ENCODE peak calls at places on chromosomes 11 and 22, in four cellular contexts. I is prostate gland, U is sigmoid colon, Y is adrenal gland. C is an unnamed sample.

GRCh38 chr11:45879803-45880685 is 5.4 kb upstream of the MAPK8IP1 start:
- DNase-seq in U (no peak), Y (peak; percentile 54), I (no peak), C (no peak)

GRCh38 chr11:111846063-111846462 is 25.3 kb downstream of the ALG9 start:
- DNase-seq in Y (no peak), U (no peak), I (no peak), C (no peak)

GRCh38 chr11:57223601-57224000 is 13.4 kb downstream of the APLNR start:
- DNase-seq in U (no peak), Y (no peak), I (no peak), C (no peak)

GRCh38 chr11:77205467-77206263 is 77.6 kb downstream of the MYO7A start:
- DNase-seq in Y (no peak), I (no peak), U (no peak), C (no peak)

GRCh38 chr11:75816561-75817239 is 1.7 kb downstream of the UVRAG start:
- DNase-seq in Y (no peak), U (no peak), I (no peak), C (no peak)

GRCh38 chr11:84564180-84564866 is 1062.8 kb downstream of the DLG2 start:
- DNase-seq in I (no peak), Y (peak; percentile 23), U (no peak), C (no peak)

GRCh38 chr11:66593303-66593635 is 284 bp downstream of the CCS start:
- DNase-seq in I (no peak), Y (no peak), U (no peak), C (no peak)

GRCh38 chr11:2916892-2917645 is 12.2 kb downstream of the PHLDA2 start:
- DNase-seq in I (no peak), Y (no peak), U (no peak), C (no peak)

GRCh38 chr11:128406365-128406706 is 181.0 kb downstream of the ETS1 start:
- DNase-seq in Y (no peak), U (no peak), I (no peak), C (no peak)

GRCh38 chr11:115522302-115522701 is 18.1 kb upstream of the CADM1 start:
- DNase-seq in U (no peak), I (no peak), Y (no peak), C (no peak)

GRCh38 chr11:83951521-83951920 is 665.4 kb upstream of the CCDC90B start:
- DNase-seq in I (no peak), Y (no peak), U (no peak), C (no peak)

GRCh38 chr11:12552677-12553076 is 121.5 kb upstream of the TEAD1 start:
- DNase-seq in I (no peak), U (peak; percentile 80), Y (no peak), C (no peak)

GRCh38 chr11:1782831-1783724 is 19.4 kb upstream of the CTSD start:
- DNase-seq in U (no peak), Y (no peak), I (no peak), C (peak; percentile 63)

GRCh38 chr11:126150256-126150655 is 61.2 kb downstream of the RPUSD4 start:
- DNase-seq in Y (no peak), U (no peak), I (no peak), C (no peak)

GRCh38 chr11:74932797-74933196 is 16.1 kb downstream of the XRRA1 start:
- DNase-seq in U (no peak), I (no peak), Y (no peak), C (no peak)

GRCh38 chr11:67082071-67082791 is 25.6 kb downstream of the RHOD start:
- DNase-seq in I (no peak), Y (no peak), U (no peak), C (no peak)

GRCh38 chr11:75029836-75030631 is 41.3 kb downstream of the NEU3 start:
- DNase-seq in Y (peak; percentile 57), U (no peak), I (no peak), C (no peak)

GRCh38 chr22:49585695-49586243 is 241.9 kb downstream of the BRD1 start:
- DNase-seq in I (no peak), Y (no peak), U (peak; percentile 37), C (peak; percentile 35)

GRCh38 chr22:44748524-44748923 is 3.9 kb upstream of the ARHGAP8 start:
- DNase-seq in Y (no peak), U (no peak), I (no peak), C (no peak)

GRCh38 chr22:40376149-40376548 is 5.8 kb downstream of the SGSM3 start:
- DNase-seq in U (no peak), I (no peak), Y (no peak), C (peak; percentile 52)

GRCh38 chr11:14783788-14784187 is 108.2 kb downstream of the CYP2R1 start:
- DNase-seq in U (no peak), Y (no peak), I (no peak), C (no peak)

GRCh38 chr22:49807780-49808708 is 19.6 kb downstream of the BRD1 start:
- DNase-seq in U (no peak), I (no peak), Y (no peak), C (peak; percentile 42)

GRCh38 chr11:96187779-96188624 is 155.0 kb downstream of the MAML2 start:
- DNase-seq in I (no peak), Y (peak; percentile 59), U (no peak), C (no peak)

GRCh38 chr22:38300197-38300945 is 16.9 kb downstream of the CSNK1E start:
- DNase-seq in Y (no peak), I (no peak), U (no peak), C (no peak)

GRCh38 chr22:38305481-38306448 is 11.5 kb downstream of the CSNK1E start:
- DNase-seq in I (no peak), U (no peak), Y (no peak), C (peak; percentile 64)

GRCh38 chr22:38304526-38304925 is 12.7 kb downstream of the CSNK1E start:
- DNase-seq in I (no peak), U (no peak), Y (no peak), C (no peak)

GRCh38 chr22:38302906-38303305 is 14.3 kb downstream of the CSNK1E start:
- DNase-seq in Y (no peak), I (no peak), U (no peak), C (no peak)

DNA sequence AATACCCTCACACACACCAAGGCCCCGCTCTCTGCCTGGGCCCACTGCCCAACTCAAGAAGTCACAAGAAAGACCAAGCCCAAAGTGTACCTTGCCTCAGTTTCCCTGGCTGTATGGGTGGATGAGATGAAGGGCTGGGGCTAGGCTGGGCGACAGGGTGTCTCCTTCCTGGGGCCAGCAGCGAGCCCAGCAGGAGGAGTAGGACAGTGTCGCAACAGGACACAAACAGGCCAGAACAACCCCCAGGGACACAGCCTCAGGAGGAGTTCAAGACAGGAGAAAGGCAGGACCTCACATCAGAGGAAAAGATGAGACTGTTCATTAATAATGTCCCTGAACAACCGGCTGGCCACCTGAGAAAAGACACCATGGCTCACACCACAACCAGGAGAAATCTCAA is 13.3 kb downstream of the CSNK1E start:
- DNase-seq in I (no peak), U (no peak), Y (no peak), C (no peak)
- H3K36me3 ChIP-seq in I (peaks cover 39% of the 10 kb centered on the region), U (peaks cover 56% of the 10 kb centered on the region), Y (peaks cover 56% of the 10 kb centered on the region), C (peaks cover 52% of the 10 kb centered on the region)

DNA sequence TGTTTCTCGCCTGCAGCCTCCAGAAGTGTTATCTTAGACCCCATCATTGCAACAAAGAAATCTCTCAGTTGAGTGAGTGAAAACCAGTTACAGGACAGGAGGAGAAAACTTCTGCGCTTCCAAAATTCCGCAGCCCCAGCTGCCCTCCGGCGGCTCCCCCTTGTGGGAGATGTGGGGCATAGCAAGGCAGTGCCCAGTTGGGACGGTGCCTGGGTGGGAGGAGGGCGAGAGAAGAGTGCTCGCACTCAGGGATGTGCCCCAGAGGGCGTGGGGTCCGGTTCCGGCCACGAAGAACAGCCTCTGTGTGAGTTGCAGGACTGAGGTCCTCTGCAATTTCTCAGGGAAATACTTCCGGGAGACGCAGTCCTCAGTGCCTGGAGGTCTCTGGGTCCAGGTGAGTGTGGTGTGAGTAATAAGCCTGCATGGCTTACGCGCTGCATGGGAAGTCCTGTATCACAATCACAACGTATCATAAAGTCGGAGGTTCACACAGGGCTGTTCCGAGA is 87.0 kb upstream of the BLID start:
- DNase-seq in U (peak; percentile 89), Y (peak; percentile 61), I (peak; percentile 39), C (no peak)
- TF ChIP-seq POLR2A in U (no peak), Y (no peak), I (no peak), C (no peak)

DNA sequence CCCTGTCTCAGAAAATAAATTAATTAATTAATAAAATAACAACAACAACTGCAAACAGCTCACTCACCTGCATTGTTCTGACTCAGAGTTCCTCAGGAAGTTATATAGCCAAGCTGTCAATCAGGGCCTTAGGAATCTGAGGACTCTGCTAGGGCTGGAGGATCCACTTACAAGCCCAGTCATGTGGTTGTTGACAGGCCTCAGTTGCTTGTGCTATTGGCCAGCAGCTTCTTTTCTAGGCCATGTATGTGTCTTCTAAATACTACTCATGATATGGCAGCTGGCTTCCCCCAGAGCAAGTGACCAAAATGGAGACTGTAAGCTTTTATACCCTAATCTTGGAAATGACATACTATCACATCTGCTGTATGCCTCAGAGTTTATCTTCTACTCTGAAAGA is 20.8 kb upstream of the ATP5MG start:
- DNase-seq in I (no peak), U (no peak), Y (no peak), C (no peak)
- H3K36me3 ChIP-seq in I (peaks cover 36% of the 10 kb centered on the region), U (peaks cover 100% of the 10 kb centered on the region), Y (peaks cover 87% of the 10 kb centered on the region), C (no peaks in the 10 kb centered on the region)

GRCh38 chr11:64251986-64252837 is 882 bp downstream of the PLCB3 start:
- DNase-seq in I (peak; percentile 58), Y (no peak), U (peak; percentile 77), C (peak; percentile 89)
- TF ChIP-seq POLR2A in I (peak; percentile 59), Y (no peak), U (no peak), C (peak; percentile 65)

GRCh38 chr22:27947461-27947860 is 28.4 kb upstream of the PITPNB start:
- DNase-seq in I (no peak), U (no peak), Y (no peak), C (no peak)

GRCh38 chr22:27948569-27948968 is 29.5 kb upstream of the PITPNB start:
- DNase-seq in I (no peak), Y (no peak), U (no peak), C (no peak)

GRCh38 chr22:27952091-27952490 is 33.0 kb upstream of the PITPNB start:
- DNase-seq in U (no peak), Y (no peak), I (no peak), C (no peak)

GRCh38 chr22:27952779-27953178 is 33.7 kb upstream of the PITPNB start:
- DNase-seq in I (no peak), U (no peak), Y (no peak), C (no peak)

GRCh38 chr22:27949421-27949820 is 30.4 kb upstream of the PITPNB start:
- DNase-seq in Y (no peak), U (no peak), I (no peak), C (no peak)
- H3K36me3 ChIP-seq in Y (no peaks in the 10 kb centered on the region), U (no peaks in the 10 kb centered on the region), I (no peaks in the 10 kb centered on the region), C (no peaks in the 10 kb centered on the region)

GRCh38 chr22:32044913-32045312 is 1.9 kb downstream of the SLC5A1 start:
- DNase-seq in Y (no peak), I (peak; percentile 92), U (no peak), C (no peak)
- TF ChIP-seq POLR2A in Y (no peak), I (no peak), U (no peak), C (peak; percentile 60)

GRCh38 chr11:130160460-130161090 is 993 bp downstream of the ST14 start:
- DNase-seq in U (no peak), Y (no peak), I (no peak), C (no peak)
- H3K36me3 ChIP-seq in U (no peaks in the 10 kb centered on the region), Y (no peaks in the 10 kb centered on the region), I (no peaks in the 10 kb centered on the region), C (no peaks in the 10 kb centered on the region)